ENCODE peak calls at places on chromosomes 1 and 21, in six cellular contexts. One of them, this sample, is unnamed.

GRCh38 chr1:78814176-78814575 is 164.5 kb downstream of the IFI44 start:
- DNase-seq in NCI-H510A treated with DMSO at 0.1 percent for 48 hours: no peak
- DNase-seq in activated naive CD4-positive, alpha-beta T cell treated with anti-CD3 and anti-CD28 coated beads, Interleukin-2, amount 10 ng/mL, durations not matched to agents 7 days and 5 days: no peak
- DNase-seq in activated CD4-positive, alpha-beta T cell treated with anti-CD3 and anti-CD28 coated beads for 24 hours: no peak
- DNase-seq in NCI-H2081: no peak
- DNase-seq in H4: no peak
- DNase-seq in this sample: no peak

GRCh38 chr1:43557744-43558245 is 27.1 kb downstream of the PTPRF start:
- DNase-seq in H4: no peak
- DNase-seq in activated naive CD4-positive, alpha-beta T cell treated with anti-CD3 and anti-CD28 coated beads, Interleukin-2, amount 10 ng/mL, durations not matched to agents 7 days and 5 days: no peak
- DNase-seq in NCI-H510A treated with DMSO at 0.1 percent for 48 hours: peak; percentile 99
- DNase-seq in activated CD4-positive, alpha-beta T cell treated with anti-CD3 and anti-CD28 coated beads for 24 hours: no peak
- DNase-seq in NCI-H2081: no peak
- DNase-seq in this sample: peak; percentile 71

GRCh38 chr1:172118618-172119017 is 277.3 kb downstream of the DNM3 start:
- DNase-seq in activated naive CD4-positive, alpha-beta T cell treated with anti-CD3 and anti-CD28 coated beads, Interleukin-2, amount 10 ng/mL, durations not matched to agents 7 days and 5 days: no peak
- DNase-seq in NCI-H510A treated with DMSO at 0.1 percent for 48 hours: no peak
- DNase-seq in NCI-H2081: no peak
- DNase-seq in H4: no peak
- DNase-seq in activated CD4-positive, alpha-beta T cell treated with anti-CD3 and anti-CD28 coated beads for 24 hours: no peak
- DNase-seq in this sample: no peak

GRCh38 chr1:165403835-165404482 is 41.0 kb downstream of the RXRG start:
- DNase-seq in NCI-H510A treated with DMSO at 0.1 percent for 48 hours: peak; percentile 70
- DNase-seq in H4: peak; percentile 17
- DNase-seq in activated CD4-positive, alpha-beta T cell treated with anti-CD3 and anti-CD28 coated beads for 24 hours: no peak
- DNase-seq in activated naive CD4-positive, alpha-beta T cell treated with anti-CD3 and anti-CD28 coated beads, Interleukin-2, amount 10 ng/mL, durations not matched to agents 7 days and 5 days: peak; percentile 57
- DNase-seq in NCI-H2081: peak; percentile 38
- DNase-seq in this sample: peak; percentile 45

GRCh38 chr1:7437036-7437435 is 334.1 kb upstream of the VAMP3 start:
- DNase-seq in activated CD4-positive, alpha-beta T cell treated with anti-CD3 and anti-CD28 coated beads for 24 hours: no peak
- DNase-seq in H4: no peak
- DNase-seq in NCI-H2081: no peak
- DNase-seq in activated naive CD4-positive, alpha-beta T cell treated with anti-CD3 and anti-CD28 coated beads, Interleukin-2, amount 10 ng/mL, durations not matched to agents 7 days and 5 days: no peak
- DNase-seq in NCI-H510A treated with DMSO at 0.1 percent for 48 hours: no peak
- DNase-seq in this sample: no peak

GRCh38 chr1:202161151-202162048 is 998 bp upstream of the PTPN7 start:
- DNase-seq in NCI-H2081: no peak
- DNase-seq in H4: no peak
- DNase-seq in activated naive CD4-positive, alpha-beta T cell treated with anti-CD3 and anti-CD28 coated beads, Interleukin-2, amount 10 ng/mL, durations not matched to agents 7 days and 5 days: no peak
- DNase-seq in NCI-H510A treated with DMSO at 0.1 percent for 48 hours: no peak
- DNase-seq in activated CD4-positive, alpha-beta T cell treated with anti-CD3 and anti-CD28 coated beads for 24 hours: no peak
- DNase-seq in this sample: no peak

GRCh38 chr1:106038260-106038659 is 1018.2 kb upstream of the PRMT6 start:
- DNase-seq in activated naive CD4-positive, alpha-beta T cell treated with anti-CD3 and anti-CD28 coated beads, Interleukin-2, amount 10 ng/mL, durations not matched to agents 7 days and 5 days: no peak
- DNase-seq in H4: no peak
- DNase-seq in activated CD4-positive, alpha-beta T cell treated with anti-CD3 and anti-CD28 coated beads for 24 hours: no peak
- DNase-seq in NCI-H2081: no peak
- DNase-seq in NCI-H510A treated with DMSO at 0.1 percent for 48 hours: no peak
- DNase-seq in this sample: no peak

GRCh38 chr1:155979525-155980343 is 1.4 kb upstream of the ARHGEF2 start:
- DNase-seq in NCI-H2081: no peak
- DNase-seq in NCI-H510A treated with DMSO at 0.1 percent for 48 hours: no peak
- DNase-seq in H4: no peak
- DNase-seq in activated CD4-positive, alpha-beta T cell treated with anti-CD3 and anti-CD28 coated beads for 24 hours: no peak
- DNase-seq in activated naive CD4-positive, alpha-beta T cell treated with anti-CD3 and anti-CD28 coated beads, Interleukin-2, amount 10 ng/mL, durations not matched to agents 7 days and 5 days: no peak
- DNase-seq in this sample: no peak

GRCh38 chr1:96749618-96750017 is 28.0 kb downstream of the PTBP2 start:
- DNase-seq in NCI-H510A treated with DMSO at 0.1 percent for 48 hours: no peak
- DNase-seq in activated CD4-positive, alpha-beta T cell treated with anti-CD3 and anti-CD28 coated beads for 24 hours: no peak
- DNase-seq in activated naive CD4-positive, alpha-beta T cell treated with anti-CD3 and anti-CD28 coated beads, Interleukin-2, amount 10 ng/mL, durations not matched to agents 7 days and 5 days: no peak
- DNase-seq in NCI-H2081: no peak
- DNase-seq in H4: no peak
- DNase-seq in this sample: no peak

GRCh38 chr1:53992085-53992874 is 25.7 kb downstream of the LDLRAD1 start:
- DNase-seq in NCI-H510A treated with DMSO at 0.1 percent for 48 hours: no peak
- DNase-seq in activated naive CD4-positive, alpha-beta T cell treated with anti-CD3 and anti-CD28 coated beads, Interleukin-2, amount 10 ng/mL, durations not matched to agents 7 days and 5 days: no peak
- DNase-seq in NCI-H2081: no peak
- DNase-seq in H4: no peak
- DNase-seq in activated CD4-positive, alpha-beta T cell treated with anti-CD3 and anti-CD28 coated beads for 24 hours: no peak
- DNase-seq in this sample: no peak

GRCh38 chr1:23436520-23437354 is 12.2 kb upstream of the TCEA3 start:
- DNase-seq in activated naive CD4-positive, alpha-beta T cell treated with anti-CD3 and anti-CD28 coated beads, Interleukin-2, amount 10 ng/mL, durations not matched to agents 7 days and 5 days: peak; percentile 52
- DNase-seq in activated CD4-positive, alpha-beta T cell treated with anti-CD3 and anti-CD28 coated beads for 24 hours: no peak
- DNase-seq in NCI-H2081: no peak
- DNase-seq in NCI-H510A treated with DMSO at 0.1 percent for 48 hours: no peak
- DNase-seq in H4: no peak
- DNase-seq in this sample: peak; percentile 37

GRCh38 chr1:42529724-42530161 is 66.7 kb downstream of the CCDC30 start:
- DNase-seq in activated CD4-positive, alpha-beta T cell treated with anti-CD3 and anti-CD28 coated beads for 24 hours: no peak
- DNase-seq in NCI-H2081: no peak
- DNase-seq in NCI-H510A treated with DMSO at 0.1 percent for 48 hours: no peak
- DNase-seq in activated naive CD4-positive, alpha-beta T cell treated with anti-CD3 and anti-CD28 coated beads, Interleukin-2, amount 10 ng/mL, durations not matched to agents 7 days and 5 days: no peak
- DNase-seq in H4: peak; percentile 47
- DNase-seq in this sample: no peak

GRCh38 chr1:226549094-226549936 is 751 bp downstream of the STUM start:
- DNase-seq in activated CD4-positive, alpha-beta T cell treated with anti-CD3 and anti-CD28 coated beads for 24 hours: no peak
- DNase-seq in H4: no peak
- DNase-seq in activated naive CD4-positive, alpha-beta T cell treated with anti-CD3 and anti-CD28 coated beads, Interleukin-2, amount 10 ng/mL, durations not matched to agents 7 days and 5 days: no peak
- DNase-seq in NCI-H2081: no peak
- DNase-seq in NCI-H510A treated with DMSO at 0.1 percent for 48 hours: no peak
- DNase-seq in this sample: no peak

GRCh38 chr1:176897350-176898236 is 266.9 kb downstream of the ASTN1 start:
- DNase-seq in activated naive CD4-positive, alpha-beta T cell treated with anti-CD3 and anti-CD28 coated beads, Interleukin-2, amount 10 ng/mL, durations not matched to agents 7 days and 5 days: peak; percentile 48
- DNase-seq in H4: peak; percentile 60
- DNase-seq in NCI-H510A treated with DMSO at 0.1 percent for 48 hours: peak; percentile 55
- DNase-seq in NCI-H2081: peak; percentile 57
- DNase-seq in activated CD4-positive, alpha-beta T cell treated with anti-CD3 and anti-CD28 coated beads for 24 hours: peak; percentile 2
- DNase-seq in this sample: peak; percentile 55

GRCh38 chr1:67645495-67646144 is 39.4 kb upstream of the GADD45A start:
- DNase-seq in NCI-H510A treated with DMSO at 0.1 percent for 48 hours: no peak
- DNase-seq in activated CD4-positive, alpha-beta T cell treated with anti-CD3 and anti-CD28 coated beads for 24 hours: no peak
- DNase-seq in activated naive CD4-positive, alpha-beta T cell treated with anti-CD3 and anti-CD28 coated beads, Interleukin-2, amount 10 ng/mL, durations not matched to agents 7 days and 5 days: no peak
- DNase-seq in H4: peak; percentile 78
- DNase-seq in NCI-H2081: no peak
- DNase-seq in this sample: peak; percentile 71

GRCh38 chr1:198553017-198553416 is 12.5 kb upstream of the ATP6V1G3 start:
- DNase-seq in NCI-H510A treated with DMSO at 0.1 percent for 48 hours: no peak
- DNase-seq in activated naive CD4-positive, alpha-beta T cell treated with anti-CD3 and anti-CD28 coated beads, Interleukin-2, amount 10 ng/mL, durations not matched to agents 7 days and 5 days: no peak
- DNase-seq in NCI-H2081: no peak
- DNase-seq in activated CD4-positive, alpha-beta T cell treated with anti-CD3 and anti-CD28 coated beads for 24 hours: no peak
- DNase-seq in H4: no peak
- DNase-seq in this sample: no peak

GRCh38 chr21:38562182-38562581 is 63.9 kb upstream of the ERG start:
- DNase-seq in activated CD4-positive, alpha-beta T cell treated with anti-CD3 and anti-CD28 coated beads for 24 hours: no peak
- DNase-seq in activated naive CD4-positive, alpha-beta T cell treated with anti-CD3 and anti-CD28 coated beads, Interleukin-2, amount 10 ng/mL, durations not matched to agents 7 days and 5 days: no peak
- DNase-seq in NCI-H510A treated with DMSO at 0.1 percent for 48 hours: no peak
- DNase-seq in NCI-H2081: no peak
- DNase-seq in H4: no peak
- DNase-seq in this sample: no peak

GRCh38 chr1:244231572-244232315 is 180.7 kb downstream of the ZBTB18 start:
- DNase-seq in H4: no peak
- DNase-seq in activated CD4-positive, alpha-beta T cell treated with anti-CD3 and anti-CD28 coated beads for 24 hours: no peak
- DNase-seq in activated naive CD4-positive, alpha-beta T cell treated with anti-CD3 and anti-CD28 coated beads, Interleukin-2, amount 10 ng/mL, durations not matched to agents 7 days and 5 days: no peak
- DNase-seq in NCI-H2081: peak; percentile 76
- DNase-seq in NCI-H510A treated with DMSO at 0.1 percent for 48 hours: peak; percentile 64
- DNase-seq in this sample: peak; percentile 46

GRCh38 chr1:110783292-110783918 is 89.5 kb upstream of the CD53 start:
- DNase-seq in H4: peak; percentile 53
- DNase-seq in NCI-H510A treated with DMSO at 0.1 percent for 48 hours: peak; percentile 82
- DNase-seq in NCI-H2081: peak; percentile 24
- DNase-seq in activated CD4-positive, alpha-beta T cell treated with anti-CD3 and anti-CD28 coated beads for 24 hours: peak; percentile 35
- DNase-seq in activated naive CD4-positive, alpha-beta T cell treated with anti-CD3 and anti-CD28 coated beads, Interleukin-2, amount 10 ng/mL, durations not matched to agents 7 days and 5 days: peak; percentile 64
- DNase-seq in this sample: peak; percentile 46

GRCh38 chr1:22037520-22037919 is 15.0 kb upstream of the CDC42 start:
- DNase-seq in NCI-H510A treated with DMSO at 0.1 percent for 48 hours: no peak
- DNase-seq in activated CD4-positive, alpha-beta T cell treated with anti-CD3 and anti-CD28 coated beads for 24 hours: no peak
- DNase-seq in NCI-H2081: no peak
- DNase-seq in activated naive CD4-positive, alpha-beta T cell treated with anti-CD3 and anti-CD28 coated beads, Interleukin-2, amount 10 ng/mL, durations not matched to agents 7 days and 5 days: no peak
- DNase-seq in H4: no peak
- DNase-seq in this sample: no peak

GRCh38 chr1:218302155-218302554 is 17.1 kb downstream of the RRP15 start:
- DNase-seq in NCI-H510A treated with DMSO at 0.1 percent for 48 hours: no peak
- DNase-seq in activated CD4-positive, alpha-beta T cell treated with anti-CD3 and anti-CD28 coated beads for 24 hours: no peak
- DNase-seq in H4: no peak
- DNase-seq in activated naive CD4-positive, alpha-beta T cell treated with anti-CD3 and anti-CD28 coated beads, Interleukin-2, amount 10 ng/mL, durations not matched to agents 7 days and 5 days: no peak
- DNase-seq in NCI-H2081: no peak
- DNase-seq in this sample: no peak

GRCh38 chr1:168439451-168440375 is 104.1 kb downstream of the XCL2 start:
- DNase-seq in NCI-H2081: peak; percentile 58
- DNase-seq in activated CD4-positive, alpha-beta T cell treated with anti-CD3 and anti-CD28 coated beads for 24 hours: peak; percentile 62
- DNase-seq in activated naive CD4-positive, alpha-beta T cell treated with anti-CD3 and anti-CD28 coated beads, Interleukin-2, amount 10 ng/mL, durations not matched to agents 7 days and 5 days: peak; percentile 90
- DNase-seq in NCI-H510A treated with DMSO at 0.1 percent for 48 hours: peak; percentile 86
- DNase-seq in H4: peak; percentile 91
- DNase-seq in this sample: peak; percentile 75

GRCh38 chr1:65343286-65343685 is 33.9 kb downstream of the DNAJC6 start:
- DNase-seq in H4: peak; percentile 18
- DNase-seq in activated naive CD4-positive, alpha-beta T cell treated with anti-CD3 and anti-CD28 coated beads, Interleukin-2, amount 10 ng/mL, durations not matched to agents 7 days and 5 days: no peak
- DNase-seq in NCI-H510A treated with DMSO at 0.1 percent for 48 hours: no peak
- DNase-seq in NCI-H2081: no peak
- DNase-seq in activated CD4-positive, alpha-beta T cell treated with anti-CD3 and anti-CD28 coated beads for 24 hours: no peak
- DNase-seq in this sample: no peak

GRCh38 chr21:25944082-25944481 is 209.3 kb downstream of the GABPA start:
- DNase-seq in H4: no peak
- DNase-seq in activated naive CD4-positive, alpha-beta T cell treated with anti-CD3 and anti-CD28 coated beads, Interleukin-2, amount 10 ng/mL, durations not matched to agents 7 days and 5 days: no peak
- DNase-seq in NCI-H2081: no peak
- DNase-seq in NCI-H510A treated with DMSO at 0.1 percent for 48 hours: no peak
- DNase-seq in activated CD4-positive, alpha-beta T cell treated with anti-CD3 and anti-CD28 coated beads for 24 hours: no peak
- DNase-seq in this sample: no peak

GRCh38 chr1:36238433-36238832 is 14.2 kb downstream of the THRAP3 start:
- DNase-seq in H4: no peak
- DNase-seq in activated CD4-positive, alpha-beta T cell treated with anti-CD3 and anti-CD28 coated beads for 24 hours: no peak
- DNase-seq in NCI-H2081: no peak
- DNase-seq in activated naive CD4-positive, alpha-beta T cell treated with anti-CD3 and anti-CD28 coated beads, Interleukin-2, amount 10 ng/mL, durations not matched to agents 7 days and 5 days: no peak
- DNase-seq in NCI-H510A treated with DMSO at 0.1 percent for 48 hours: no peak
- DNase-seq in this sample: no peak

GRCh38 chr1:26197813-26198212 is 7.4 kb downstream of the CATSPER4 start:
- DNase-seq in NCI-H2081: no peak
- DNase-seq in H4: no peak
- DNase-seq in activated naive CD4-positive, alpha-beta T cell treated with anti-CD3 and anti-CD28 coated beads, Interleukin-2, amount 10 ng/mL, durations not matched to agents 7 days and 5 days: no peak
- DNase-seq in NCI-H510A treated with DMSO at 0.1 percent for 48 hours: no peak
- DNase-seq in activated CD4-positive, alpha-beta T cell treated with anti-CD3 and anti-CD28 coated beads for 24 hours: no peak
- DNase-seq in this sample: no peak

GRCh38 chr1:24364975-24365678 is 46.0 kb downstream of the GRHL3 start:
- DNase-seq in activated CD4-positive, alpha-beta T cell treated with anti-CD3 and anti-CD28 coated beads for 24 hours: peak; percentile 29
- DNase-seq in activated naive CD4-positive, alpha-beta T cell treated with anti-CD3 and anti-CD28 coated beads, Interleukin-2, amount 10 ng/mL, durations not matched to agents 7 days and 5 days: peak; percentile 25
- DNase-seq in NCI-H510A treated with DMSO at 0.1 percent for 48 hours: no peak
- DNase-seq in H4: peak; percentile 52
- DNase-seq in NCI-H2081: no peak
- DNase-seq in this sample: no peak

GRCh38 chr1:22709891-22710687 is 550 bp upstream of the EPHB2 start:
- DNase-seq in NCI-H2081: peak; percentile 58
- DNase-seq in H4: peak; percentile 39
- DNase-seq in activated CD4-positive, alpha-beta T cell treated with anti-CD3 and anti-CD28 coated beads for 24 hours: peak; percentile 10
- DNase-seq in NCI-H510A treated with DMSO at 0.1 percent for 48 hours: no peak
- DNase-seq in activated naive CD4-positive, alpha-beta T cell treated with anti-CD3 and anti-CD28 coated beads, Interleukin-2, amount 10 ng/mL, durations not matched to agents 7 days and 5 days: no peak
- DNase-seq in this sample: no peak

GRCh38 chr1:116465845-116466685 is 93.0 kb downstream of the ATP1A1 start:
- DNase-seq in NCI-H510A treated with DMSO at 0.1 percent for 48 hours: peak; percentile 47
- DNase-seq in NCI-H2081: no peak
- DNase-seq in H4: no peak
- DNase-seq in activated naive CD4-positive, alpha-beta T cell treated with anti-CD3 and anti-CD28 coated beads, Interleukin-2, amount 10 ng/mL, durations not matched to agents 7 days and 5 days: no peak
- DNase-seq in activated CD4-positive, alpha-beta T cell treated with anti-CD3 and anti-CD28 coated beads for 24 hours: no peak
- DNase-seq in this sample: no peak

GRCh38 chr1:53618218-53619087 is 120.5 kb downstream of the GLIS1 start:
- DNase-seq in NCI-H510A treated with DMSO at 0.1 percent for 48 hours: no peak
- DNase-seq in NCI-H2081: no peak
- DNase-seq in H4: no peak
- DNase-seq in activated naive CD4-positive, alpha-beta T cell treated with anti-CD3 and anti-CD28 coated beads, Interleukin-2, amount 10 ng/mL, durations not matched to agents 7 days and 5 days: peak; percentile 9
- DNase-seq in activated CD4-positive, alpha-beta T cell treated with anti-CD3 and anti-CD28 coated beads for 24 hours: no peak
- DNase-seq in this sample: peak; percentile 11

GRCh38 chr1:151266315-151266714 is 11.8 kb downstream of the PSMD4 start:
- DNase-seq in activated naive CD4-positive, alpha-beta T cell treated with anti-CD3 and anti-CD28 coated beads, Interleukin-2, amount 10 ng/mL, durations not matched to agents 7 days and 5 days: no peak
- DNase-seq in activated CD4-positive, alpha-beta T cell treated with anti-CD3 and anti-CD28 coated beads for 24 hours: no peak
- DNase-seq in H4: no peak
- DNase-seq in NCI-H2081: no peak
- DNase-seq in NCI-H510A treated with DMSO at 0.1 percent for 48 hours: no peak
- DNase-seq in this sample: no peak

GRCh38 chr1:224262373-224263054 is 67.5 kb downstream of the NVL start:
- DNase-seq in NCI-H2081: no peak
- DNase-seq in NCI-H510A treated with DMSO at 0.1 percent for 48 hours: no peak
- DNase-seq in activated naive CD4-positive, alpha-beta T cell treated with anti-CD3 and anti-CD28 coated beads, Interleukin-2, amount 10 ng/mL, durations not matched to agents 7 days and 5 days: no peak
- DNase-seq in activated CD4-positive, alpha-beta T cell treated with anti-CD3 and anti-CD28 coated beads for 24 hours: no peak
- DNase-seq in H4: peak; percentile 60
- DNase-seq in this sample: no peak